ENCODE peak calls at places on chromosomes 4 and X, in six cellular contexts. One of them, this sample, is unnamed.

GRCh38 chr4:120785202-120785601 is 137.3 kb downstream of the PRDM5 start:
- DNase-seq in fibroblast of mammary gland: no peak
- DNase-seq in epithelial cell of esophagus: no peak
- DNase-seq in WTC11: no peak
- DNase-seq in neural crest cell: no peak
- DNase-seq in BJ: no peak
- DNase-seq in this sample: no peak

GRCh38 chr4:146846882-146847281 is 98.8 kb downstream of the TTC29 start:
- DNase-seq in neural crest cell: no peak
- DNase-seq in fibroblast of mammary gland: no peak
- DNase-seq in BJ: no peak
- DNase-seq in WTC11: no peak
- DNase-seq in epithelial cell of esophagus: no peak
- DNase-seq in this sample: no peak

GRCh38 chrX:153934473-153935325 is at the start of gene NAA10:
- DNase-seq in epithelial cell of esophagus: peak
- DNase-seq in neural crest cell: no peak
- DNase-seq in fibroblast of mammary gland: peak
- DNase-seq in WTC11: peak
- DNase-seq in BJ: no peak
- DNase-seq in this sample: no peak

GRCh38 chr4:184649971-184650855 is 675 bp downstream of the PRIMPOL start:
- DNase-seq in fibroblast of mammary gland: peak
- DNase-seq in WTC11: no peak
- DNase-seq in BJ: no peak
- DNase-seq in neural crest cell: peak
- DNase-seq in epithelial cell of esophagus: peak
- DNase-seq in this sample: no peak

GRCh38 chrX:129006491-129006890 is 516.8 kb downstream of the SMARCA1 start:
- DNase-seq in WTC11: no peak
- DNase-seq in fibroblast of mammary gland: no peak
- DNase-seq in neural crest cell: no peak
- DNase-seq in BJ: no peak
- DNase-seq in epithelial cell of esophagus: no peak
- DNase-seq in this sample: no peak

GRCh38 chr4:78691333-78691732 is 84.8 kb upstream of the BMP2K start:
- DNase-seq in neural crest cell: no peak
- DNase-seq in BJ: no peak
- DNase-seq in fibroblast of mammary gland: peak
- DNase-seq in WTC11: no peak
- DNase-seq in epithelial cell of esophagus: no peak
- DNase-seq in this sample: no peak

GRCh38 chr4:163165217-163166017 is 1.3 kb downstream of the NAF1 start:
- DNase-seq in epithelial cell of esophagus: peak
- DNase-seq in fibroblast of mammary gland: peak
- DNase-seq in WTC11: no peak
- DNase-seq in neural crest cell: no peak
- DNase-seq in BJ: no peak
- DNase-seq in this sample: no peak

GRCh38 chr4:165461176-165461835 is 82.5 kb downstream of the CPE start:
- DNase-seq in epithelial cell of esophagus: peak
- DNase-seq in fibroblast of mammary gland: peak
- DNase-seq in BJ: peak
- DNase-seq in WTC11: no peak
- DNase-seq in neural crest cell: no peak
- DNase-seq in this sample: peak

GRCh38 chr4:143089847-143090246 is 94.9 kb upstream of the USP38 start:
- DNase-seq in WTC11: no peak
- DNase-seq in BJ: no peak
- DNase-seq in neural crest cell: no peak
- DNase-seq in epithelial cell of esophagus: no peak
- DNase-seq in fibroblast of mammary gland: no peak
- DNase-seq in this sample: no peak

GRCh38 chrX:113260474-113260873 is 419.8 kb upstream of the AMOT start:
- DNase-seq in WTC11: no peak
- DNase-seq in neural crest cell: no peak
- DNase-seq in epithelial cell of esophagus: peak
- DNase-seq in BJ: no peak
- DNase-seq in fibroblast of mammary gland: peak
- DNase-seq in this sample: no peak
- TF ChIP-seq CTCF in WTC11: peak
- TF ChIP-seq CTCF in neural crest cell: peak
- TF ChIP-seq CTCF in epithelial cell of esophagus: no peak
- TF ChIP-seq CTCF in BJ: no peak
- TF ChIP-seq CTCF in fibroblast of mammary gland: peak
- TF ChIP-seq CTCF in this sample: no peak

DNA sequence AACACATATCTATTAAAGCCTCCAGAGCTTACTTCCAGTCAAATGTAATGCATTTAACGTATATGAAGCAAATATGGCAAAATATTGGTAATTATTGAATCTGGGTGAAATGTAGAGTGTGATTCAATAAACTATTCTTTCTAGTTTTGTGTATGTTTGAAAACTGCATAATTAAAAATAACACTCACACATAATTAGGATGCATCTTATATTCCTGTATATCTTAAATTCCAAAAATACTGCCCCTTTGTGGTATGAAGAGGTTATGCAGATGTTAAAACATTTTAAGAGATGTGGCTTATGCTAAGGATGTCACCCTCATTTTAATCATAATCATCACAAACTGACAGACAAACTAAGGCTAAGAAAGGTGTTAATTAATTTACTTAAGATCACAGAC is 182.9 kb downstream of the COX18 start:
- DNase-seq in BJ: no peak
- DNase-seq in neural crest cell: no peak
- DNase-seq in epithelial cell of esophagus: peak
- DNase-seq in WTC11: no peak
- DNase-seq in fibroblast of mammary gland: peak
- DNase-seq in this sample: no peak
- TF ChIP-seq CTCF in BJ: peak
- TF ChIP-seq CTCF in neural crest cell: peak
- TF ChIP-seq CTCF in epithelial cell of esophagus: peak
- TF ChIP-seq CTCF in WTC11: peak
- TF ChIP-seq CTCF in fibroblast of mammary gland: peak
- TF ChIP-seq CTCF in this sample: no peak

GRCh38 chr4:15695240-15695699 is 7.6 kb upstream of the BST1 start:
- DNase-seq in fibroblast of mammary gland: peak
- DNase-seq in BJ: peak
- DNase-seq in neural crest cell: no peak
- DNase-seq in WTC11: peak
- DNase-seq in epithelial cell of esophagus: peak
- DNase-seq in this sample: peak
- TF ChIP-seq CTCF in fibroblast of mammary gland: no peak
- TF ChIP-seq CTCF in BJ: no peak
- TF ChIP-seq CTCF in neural crest cell: no peak
- TF ChIP-seq CTCF in WTC11: no peak
- TF ChIP-seq CTCF in epithelial cell of esophagus: no peak
- TF ChIP-seq CTCF in this sample: no peak

DNA sequence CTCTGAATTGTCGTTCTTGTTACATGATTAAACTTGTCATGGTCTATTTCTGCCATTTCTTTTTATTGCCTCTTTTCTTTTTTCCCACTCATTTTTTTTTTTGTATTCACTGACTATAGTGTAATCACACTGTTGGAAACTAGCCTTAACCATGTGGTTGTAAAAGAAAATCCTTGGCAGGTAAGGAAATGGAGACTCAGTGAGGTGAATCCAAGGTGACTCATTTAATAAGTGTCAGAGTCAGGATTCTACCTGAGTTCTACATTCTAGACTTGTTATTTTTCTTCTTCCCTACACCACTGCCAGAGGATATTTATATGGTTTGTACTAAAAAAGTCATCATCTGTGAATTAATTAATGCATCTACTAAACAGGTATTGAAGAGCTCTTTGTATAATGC is 152.2 kb downstream of the CBLL2 start:
- DNase-seq in epithelial cell of esophagus: peak
- DNase-seq in fibroblast of mammary gland: no peak
- DNase-seq in WTC11: no peak
- DNase-seq in BJ: no peak
- DNase-seq in neural crest cell: no peak
- DNase-seq in this sample: no peak
- TF ChIP-seq CTCF in epithelial cell of esophagus: no peak
- TF ChIP-seq CTCF in fibroblast of mammary gland: no peak
- TF ChIP-seq CTCF in WTC11: no peak
- TF ChIP-seq CTCF in BJ: no peak
- TF ChIP-seq CTCF in neural crest cell: no peak
- TF ChIP-seq CTCF in this sample: no peak

DNA sequence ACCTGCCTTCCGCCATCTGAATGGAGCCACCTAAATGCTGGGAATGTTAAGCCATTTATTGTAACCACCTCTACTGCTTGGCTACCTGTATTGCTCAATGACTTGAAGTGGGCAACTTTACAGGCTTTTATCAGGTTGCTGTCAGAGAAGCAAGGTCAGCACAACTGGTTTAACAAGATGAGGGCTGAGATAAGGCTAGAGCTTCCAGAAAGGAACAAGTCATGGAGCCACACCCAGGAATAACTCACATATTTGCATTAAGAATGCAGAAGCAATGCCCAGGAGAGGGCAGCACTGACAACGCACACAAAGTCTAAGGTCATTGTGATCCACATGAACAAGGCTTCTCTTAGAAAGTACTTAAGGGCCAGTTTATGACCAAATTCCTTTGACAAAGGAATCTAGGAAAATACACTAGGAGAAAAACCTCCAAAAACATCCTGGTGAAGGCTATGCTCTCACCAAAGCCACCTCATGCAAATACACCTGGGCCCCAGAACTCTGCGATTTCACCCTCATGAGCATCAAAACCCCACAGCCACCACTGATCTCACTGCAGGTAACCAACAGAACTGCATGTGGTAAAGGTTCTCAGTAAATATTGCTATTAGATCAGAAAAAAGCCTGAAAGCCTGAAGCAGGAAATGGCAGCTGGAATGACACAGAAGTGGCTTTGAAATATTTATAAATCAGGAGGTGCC is 15.0 kb upstream of the STS start:
- DNase-seq in fibroblast of mammary gland: peak
- DNase-seq in BJ: peak
- DNase-seq in epithelial cell of esophagus: peak
- DNase-seq in neural crest cell: peak
- DNase-seq in WTC11: peak
- DNase-seq in this sample: peak
- TF ChIP-seq CTCF in fibroblast of mammary gland: peak
- TF ChIP-seq CTCF in BJ: peak
- TF ChIP-seq CTCF in epithelial cell of esophagus: peak
- TF ChIP-seq CTCF in neural crest cell: peak
- TF ChIP-seq CTCF in WTC11: no peak
- TF ChIP-seq CTCF in this sample: peak

DNA sequence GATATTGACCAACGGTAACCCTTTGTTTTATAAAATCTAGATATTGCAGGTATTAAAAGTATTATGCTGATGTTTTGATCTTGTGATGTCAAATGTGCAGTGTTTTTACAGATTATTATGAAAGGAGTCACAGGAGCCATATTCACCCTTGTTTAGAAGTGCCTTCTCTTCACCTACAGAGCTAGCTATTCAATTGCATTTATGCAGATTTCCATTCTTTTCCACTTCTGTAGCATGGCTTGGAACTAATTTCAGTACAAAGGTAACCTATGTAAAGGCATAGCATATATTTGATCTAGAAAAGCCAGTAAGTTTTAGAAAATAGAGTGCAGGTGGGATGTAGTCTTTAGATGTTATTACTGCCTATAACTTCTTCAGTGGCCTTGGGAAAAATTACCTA is 176.2 kb downstream of the GABRB1 start:
- DNase-seq in epithelial cell of esophagus: no peak
- DNase-seq in neural crest cell: no peak
- DNase-seq in WTC11: no peak
- DNase-seq in fibroblast of mammary gland: no peak
- DNase-seq in BJ: no peak
- DNase-seq in this sample: no peak
- TF ChIP-seq CTCF in epithelial cell of esophagus: no peak
- TF ChIP-seq CTCF in neural crest cell: no peak
- TF ChIP-seq CTCF in WTC11: no peak
- TF ChIP-seq CTCF in fibroblast of mammary gland: no peak
- TF ChIP-seq CTCF in BJ: no peak
- TF ChIP-seq CTCF in this sample: no peak

This sample was measured in AG04449.